ENCODE peak calls at places on chromosomes 3 and 15, in seven cellular contexts. A is AG04450; R is midbrain; Q is astrocyte of the hippocampus; Y is cerebellar nuclear complex; H is activated T-helper 1 cell treated with anti-CD3 and anti-CD28 coated beads, Interleukin-12 subunit alpha, Interleukin-12 subunit beta, Interleukin-2, Interleukin-4 antibody, amounts not matched to agents 30 ng/mL and 10 ng/mL and 1 ng/mL, durations not matched to agents 14 hours and 24 hours and 36 hours; L is T1000. M is an unnamed sample.

GRCh38 chr15:68061578-68061977 is 7.5 kb downstream of the PIAS1 start:
- DNase-seq in A (no peak), R (no peak), Q (no peak), Y (no peak), H (no peak), L (no peak), M (no peak)

GRCh38 chr15:85768595-85769168 is 26.0 kb downstream of the KLHL25 start:
- DNase-seq in A (no peak), R (no peak), Q (no peak), Y (no peak), H (no peak), L (no peak), M (no peak)

GRCh38 chr3:138692152-138692551 is 83.6 kb downstream of the FAIM start:
- DNase-seq in A (no peak), R (no peak), Q (no peak), Y (no peak), H (no peak), L (no peak), M (no peak)

GRCh38 chr3:72475258-72476138 is 372.7 kb downstream of the SHQ1 start:
- DNase-seq in A (no peak), R (no peak), Q (no peak), Y (no peak), H (no peak), L (no peak), M (no peak)

GRCh38 chr15:65937476-65937875 is 68.2 kb downstream of the RAB11A start:
- DNase-seq in A (no peak), R (no peak), Q (peak), Y (no peak), H (no peak), L (no peak), M (peak)

GRCh38 chr3:49198161-49198560 is 26.8 kb downstream of the KLHDC8B start:
- DNase-seq in A (no peak), R (no peak), Q (no peak), Y (no peak), H (no peak), L (no peak), M (no peak)

GRCh38 chr15:63329567-63330350 is 51.9 kb downstream of the CA12 start:
- DNase-seq in A (no peak), R (no peak), Q (no peak), Y (no peak), H (no peak), L (no peak), M (no peak)

GRCh38 chr3:63936929-63937328 is 24.7 kb upstream of the SCAANT1 start:
- DNase-seq in A (no peak), R (no peak), Q (no peak), Y (no peak), H (no peak), L (no peak), M (no peak)

GRCh38 chr3:28224430-28224829 is 17.0 kb upstream of the CMC1 start:
- DNase-seq in A (no peak), R (no peak), Q (no peak), Y (no peak), H (no peak), L (no peak), M (no peak)

GRCh38 chr3:129665024-129665768 is 58.7 kb upstream of the PLXND1 start:
- DNase-seq in A (no peak), R (no peak), Q (peak), Y (no peak), H (no peak), L (no peak), M (peak)

GRCh38 chr3:191123231-191123630 is 75.8 kb upstream of the OSTN start:
- DNase-seq in A (no peak), R (no peak), Q (no peak), Y (no peak), H (no peak), L (no peak), M (no peak)

GRCh38 chr15:40100133-40100946 is 8.3 kb downstream of the BMF start:
- DNase-seq in A (no peak), R (no peak), Q (no peak), Y (no peak), H (no peak), L (no peak), M (no peak)

GRCh38 chr3:32436816-32437189 is 45.1 kb downstream of the CMTM7 start:
- DNase-seq in A (no peak), R (no peak), Q (no peak), Y (no peak), H (no peak), L (no peak), M (no peak)

GRCh38 chr3:99651561-99651960 is 13.2 kb downstream of the COL8A1 start:
- DNase-seq in A (no peak), R (no peak), Q (peak), Y (no peak), H (no peak), L (peak), M (peak)

GRCh38 chr3:31173118-31173718 is 278.8 kb upstream of the GADL1 start:
- DNase-seq in A (no peak), R (no peak), Q (no peak), Y (no peak), H (no peak), L (no peak), M (no peak)

GRCh38 chr3:128432301-128432897 is 34.3 kb downstream of the DNAJB8 start:
- DNase-seq in A (no peak), R (no peak), Q (no peak), Y (no peak), H (no peak), L (no peak), M (no peak)

GRCh38 chr15:31400222-31400927 is 73.7 kb downstream of the KLF13 start:
- DNase-seq in A (no peak), R (no peak), Q (peak), Y (no peak), H (no peak), L (no peak), M (no peak)

GRCh38 chr15:88708256-88709054 is 69.6 kb downstream of the ISG20 start:
- DNase-seq in A (no peak), R (no peak), Q (peak), Y (no peak), H (no peak), L (peak), M (peak)

GRCh38 chr15:43204016-43204901 is 16.6 kb downstream of the EPB42 start:
- DNase-seq in A (peak), R (no peak), Q (peak), Y (no peak), H (peak), L (no peak), M (peak)

GRCh38 chr3:57556459-57557087 is 499 bp downstream of the PDE12 start:
- DNase-seq in A (no peak), R (no peak), Q (no peak), Y (no peak), H (peak), L (no peak), M (peak)

GRCh38 chr15:73530649-73531048 is 87.7 kb downstream of the REC114 start:
- DNase-seq in A (no peak), R (no peak), Q (peak), Y (no peak), H (no peak), L (no peak), M (no peak)

GRCh38 chr3:49713336-49714105 is 6.0 kb downstream of the AMIGO3 start:
- DNase-seq in A (no peak), R (no peak), Q (no peak), Y (no peak), H (no peak), L (no peak), M (no peak)

GRCh38 chr15:74322558-74323180 is 44.8 kb downstream of the CYP11A1 start:
- DNase-seq in A (no peak), R (peak), Q (peak), Y (no peak), H (peak), L (peak), M (peak)

GRCh38 chr3:113590983-113591382 is 58.6 kb downstream of the SIDT1 start:
- DNase-seq in A (no peak), R (no peak), Q (no peak), Y (no peak), H (no peak), L (no peak), M (no peak)

M was measured in H54.